ENCODE peak calls at places on chromosomes 6 and 20, in eight cellular contexts. R is sigmoid colon, S is prostate gland, I is H1, U is tibial nerve, H is suprapubic skin, A is vagina, L is ovary. C is an unnamed sample.
A peak's percentile ranks its signal among the peaks of the same experiment; 100 is the strongest.

GRCh38 chr20:61976650-61977332 is 88.9 kb downstream of the TAF4 start:
- DNase-seq in R (no peak), S (no peak), I (no peak), U (no peak), H (no peak), A (no peak), L (no peak), C (no peak)

GRCh38 chr6:4180653-4181255 is 45.4 kb upstream of the ECI2 start:
- DNase-seq in R (no peak), S (no peak), I (no peak), U (no peak), H (no peak), A (no peak), L (no peak), C (no peak)

GRCh38 chr20:20210943-20211273 is 157.0 kb upstream of the INSM1 start:
- DNase-seq in R (no peak), S (no peak), I (no peak), U (no peak), H (no peak), A (no peak), L (no peak), C (no peak)

GRCh38 chr6:149166324-149166723 is 151.2 kb upstream of the TAB2 start:
- DNase-seq in R (no peak), S (no peak), I (no peak), U (no peak), H (no peak), A (no peak), L (no peak), C (no peak)

GRCh38 chr6:149969635-149970034 is 5.9 kb downstream of the ULBP1 start:
- DNase-seq in R (peak; percentile 30), S (no peak), I (no peak), U (no peak), H (no peak), A (no peak), L (no peak), C (no peak)

GRCh38 chr6:16157909-16158308 is 29.0 kb downstream of the MYLIP start:
- DNase-seq in R (peak; percentile 82), S (no peak), I (no peak), U (no peak), H (no peak), A (no peak), L (no peak), C (peak; percentile 41)

GRCh38 chr6:11632795-11633511 is 95.4 kb downstream of the TMEM170B start:
- DNase-seq in R (no peak), S (no peak), I (no peak), U (no peak), H (no peak), A (no peak), L (no peak), C (no peak)

GRCh38 chr6:157597461-157598312 is 216.7 kb downstream of the ZDHHC14 start:
- DNase-seq in R (no peak), S (peak; percentile 94), I (no peak), U (peak; percentile 34), H (no peak), A (no peak), L (no peak), C (no peak)

GRCh38 chr20:1802385-1803215 is 92.6 kb upstream of the SIRPA start:
- DNase-seq in R (peak; percentile 80), S (peak; percentile 57), I (no peak), U (peak; percentile 33), H (no peak), A (peak; percentile 93), L (peak; percentile 55), C (peak; percentile 23)
- TF ChIP-seq POLR2A in R (no peak), S (no peak), I (no peak), U (no peak), H (no peak), A (no peak), L (no peak), C (no peak)

GRCh38 chr6:43985329-43985728 is 141.9 kb downstream of the MRPL14 start:
- DNase-seq in R (peak; percentile 33), S (no peak), I (no peak), U (no peak), H (no peak), A (no peak), L (no peak), C (no peak)
- H3K4me1 ChIP-seq in R (peaks cover 5% of the 10 kb centered on the region), S (no peaks in the 10 kb centered on the region), I (peaks cover 1% of the 10 kb centered on the region), U (no peaks in the 10 kb centered on the region), H (peaks cover 6% of the 10 kb centered on the region), A (peaks cover 8% of the 10 kb centered on the region), L (peaks cover 4% of the 10 kb centered on the region), C (peaks cover 21% of the 10 kb centered on the region)

GRCh38 chr6:1079525-1079924 is 232.4 kb upstream of the FOXQ1 start:
- DNase-seq in R (no peak), S (no peak), I (no peak), U (no peak), H (no peak), A (no peak), L (no peak), C (no peak)
- TF ChIP-seq POLR2A in R (no peak), S (no peak), I (no peak), U (no peak), H (no peak), A (no peak), L (no peak), C (no peak)

GRCh38 chr6:75285156-75285639 is 606 bp upstream of the TMEM30A start:
- DNase-seq in R (no peak), S (no peak), I (no peak), U (no peak), H (no peak), A (no peak), L (no peak), C (no peak)
- H3K4me1 ChIP-seq in R (peaks cover 31% of the 10 kb centered on the region), S (no peaks in the 10 kb centered on the region), I (no peaks in the 10 kb centered on the region), U (peaks cover 33% of the 10 kb centered on the region), H (peaks cover 49% of the 10 kb centered on the region), A (peaks cover 52% of the 10 kb centered on the region), L (peaks cover 6% of the 10 kb centered on the region), C (peaks cover 37% of the 10 kb centered on the region)

GRCh38 chr6:111601875-111602274 is 3.8 kb downstream of the TRAF3IP2 start:
- DNase-seq in R (peak; percentile 89), S (peak; percentile 62), I (no peak), U (peak; percentile 68), H (peak; percentile 54), A (no peak), L (no peak), C (peak; percentile 31)
- TF ChIP-seq POLR2A in R (peak; percentile 18), S (no peak), I (no peak), U (no peak), H (no peak), A (peak; percentile 53), L (no peak), C (peak; percentile 26)

C was measured in gastrocnemius medialis.